ENCODE peak calls at places on chromosomes 3 and 15, in six cellular contexts. U is astrocyte, V is body of pancreas, H is pancreas, G is ovary, L is transverse colon. I is an unnamed sample.

GRCh38 chr3:116188231-116188785 is 257.0 kb downstream of the LSAMP start:
- DNase-seq in G (no peak), V (no peak), U (peak), L (no peak), H (no peak), I (no peak)

GRCh38 chr3:39541917-39542329 is 74.4 kb downstream of the MOBP start:
- DNase-seq in U (peak), V (no peak), H (no peak), G (no peak), L (no peak), I (no peak)

GRCh38 chr3:41307065-41307464 is 107.8 kb downstream of the CTNNB1 start:
- DNase-seq in L (no peak), H (no peak), G (no peak), V (no peak), U (no peak), I (no peak)

GRCh38 chr3:45595364-45596154 is 1.0 kb downstream of the LIMD1 start:
- DNase-seq in L (peak), U (no peak), H (peak), G (no peak), V (no peak), I (peak)

GRCh38 chr15:40941528-40942336 is 11.5 kb upstream of the CHAC1 start:
- DNase-seq in U (peak), H (peak), V (peak), L (peak), G (peak), I (peak)

GRCh38 chr3:31378226-31378625 is 154.5 kb upstream of the STT3B start:
- DNase-seq in G (no peak), L (no peak), U (no peak), V (no peak), H (no peak), I (no peak)

GRCh38 chr3:53170325-53171108 is 9.5 kb downstream of the PRKCD start:
- DNase-seq in G (no peak), H (no peak), U (no peak), V (no peak), L (peak), I (peak)

GRCh38 chr3:188164248-188164687 is 10.3 kb downstream of the LPP start:
- DNase-seq in U (no peak), G (no peak), H (peak), L (peak), V (no peak), I (no peak)

GRCh38 chr3:178088930-178089329 is 447.3 kb upstream of the KCNMB2 start:
- DNase-seq in G (no peak), V (no peak), H (no peak), L (no peak), U (no peak), I (no peak)

GRCh38 chr3:51706788-51707731 is at the start of gene GRM2:
- DNase-seq in V (peak), H (peak), L (peak), G (peak), U (peak), I (peak)

GRCh38 chr3:50345586-50345985 is at the start of gene ZMYND10:
- DNase-seq in G (no peak), H (no peak), U (no peak), V (peak), L (peak), I (peak)

GRCh38 chr3:37892917-37893595 is 31.4 kb downstream of the CTDSPL start:
- DNase-seq in V (peak), U (no peak), G (no peak), L (no peak), H (no peak), I (peak)

GRCh38 chr3:128864351-128864811 is 15.0 kb upstream of the ACAD9 start:
- DNase-seq in H (no peak), U (no peak), V (no peak), G (no peak), L (no peak), I (no peak)

GRCh38 chr3:99499235-99499798 is 139.1 kb upstream of the COL8A1 start:
- DNase-seq in L (no peak), G (peak), V (no peak), U (peak), H (no peak), I (no peak)

GRCh38 chr15:21270474-21270873 is 169.8 kb downstream of the POTEB3 start:
- DNase-seq in V (no peak), G (no peak), H (no peak), U (no peak), L (no peak), I (no peak)

GRCh38 chr3:126983653-126984390 is 907 bp downstream of the PLXNA1 start:
- DNase-seq in U (no peak), G (peak), L (peak), H (peak), V (peak), I (peak)

GRCh38 chr15:40793216-40793989 is 13.5 kb upstream of the ZFYVE19 start:
- DNase-seq in V (peak), L (peak), G (peak), U (peak), H (peak), I (peak)

GRCh38 chr3:186523022-186523421 is 21.2 kb downstream of the CRYGS start:
- DNase-seq in V (no peak), G (no peak), U (no peak), H (no peak), L (no peak), I (no peak)

GRCh38 chr15:40061212-40061901 is 22.4 kb upstream of the SRP14 start:
- DNase-seq in V (no peak), L (no peak), G (no peak), H (no peak), U (no peak), I (peak)

GRCh38 chr3:196711838-196712513 is at the start of the genes CEP19 and PIGX:
- DNase-seq in H (peak), U (peak), L (peak), G (peak), V (peak), I (peak)

GRCh38 chr3:179668429-179668828 is 15.6 kb downstream of the USP13 start:
- DNase-seq in V (no peak), L (no peak), G (no peak), U (no peak), H (no peak), I (no peak)
- H3K4me3 ChIP-seq in V (no peak), L (no peak), G (no peak), U (no peak), H (no peak), I (no peak)

GRCh38 chr3:114478806-114479205 is 185.0 kb downstream of the TIGIT start:
- DNase-seq in U (no peak), V (no peak), G (no peak), H (no peak), L (no peak), I (no peak)

GRCh38 chr3:114481113-114481512 is 187.3 kb downstream of the TIGIT start:
- DNase-seq in G (no peak), L (no peak), U (no peak), H (no peak), V (no peak), I (no peak)

GRCh38 chr3:114484895-114485294 is 191.1 kb downstream of the TIGIT start:
- DNase-seq in G (no peak), U (no peak), H (no peak), L (no peak), V (no peak), I (no peak)

GRCh38 chr3:114480442-114480841 is 186.6 kb downstream of the TIGIT start:
- DNase-seq in U (no peak), G (no peak), L (no peak), H (no peak), V (no peak), I (no peak)
- H3K4me3 ChIP-seq in U (no peak), G (no peak), L (no peak), H (no peak), V (no peak), I (no peak)

DNA sequence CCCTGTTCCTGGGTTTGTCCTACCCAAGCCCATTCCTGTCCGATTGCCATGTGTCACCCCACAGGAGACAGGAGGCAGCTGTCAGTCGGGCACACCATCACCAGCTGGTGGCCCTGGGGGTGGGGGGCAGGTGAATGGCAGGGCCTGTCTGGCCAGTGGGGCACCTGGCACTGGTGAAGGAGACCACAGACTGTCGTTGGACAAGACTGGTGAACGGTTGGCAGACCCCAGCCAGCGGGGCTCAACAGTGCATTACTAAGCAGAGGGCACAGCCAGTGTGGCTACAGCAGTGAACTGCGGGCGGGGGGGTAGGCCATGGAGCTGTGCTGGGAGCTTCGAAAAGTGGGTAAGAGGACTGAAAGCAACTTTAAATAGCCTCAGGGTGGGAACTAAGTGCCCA is 2.1 kb downstream of the SEMA7A start:
- DNase-seq in L (no peak), V (no peak), H (no peak), G (no peak), U (no peak), I (peak)
- H3K4me3 ChIP-seq in L (no peak), V (no peak), H (no peak), G (no peak), U (peak), I (peak)

GRCh38 chr15:38559131-38559530 is 5.5 kb downstream of the RASGRP1 start:
- DNase-seq in G (no peak), H (no peak), V (no peak), U (no peak), L (no peak), I (no peak)

GRCh38 chr15:38558714-38559059 is 5.9 kb downstream of the RASGRP1 start:
- DNase-seq in L (no peak), H (no peak), V (no peak), G (no peak), U (no peak), I (no peak)

GRCh38 chr15:38559908-38560307 is 4.7 kb downstream of the RASGRP1 start:
- DNase-seq in U (no peak), V (no peak), G (no peak), L (no peak), H (no peak), I (no peak)

GRCh38 chr15:38562278-38562677 is 2.3 kb downstream of the RASGRP1 start:
- DNase-seq in V (no peak), H (no peak), G (no peak), L (no peak), U (no peak), I (no peak)

GRCh38 chr15:38560456-38560926 is 4.1 kb downstream of the RASGRP1 start:
- DNase-seq in H (no peak), V (no peak), U (no peak), L (no peak), G (no peak), I (no peak)
- H3K4me3 ChIP-seq in H (no peak), V (no peak), U (no peak), L (no peak), G (no peak), I (no peak)

GRCh38 chr15:96343529-96344072 is 13.1 kb downstream of the NR2F2 start:
- DNase-seq in V (no peak), L (no peak), G (no peak), U (no peak), H (no peak), I (peak)
- H3K4me3 ChIP-seq in V (no peak), L (no peak), G (peak), U (peak), H (peak), I (no peak)

DNA sequence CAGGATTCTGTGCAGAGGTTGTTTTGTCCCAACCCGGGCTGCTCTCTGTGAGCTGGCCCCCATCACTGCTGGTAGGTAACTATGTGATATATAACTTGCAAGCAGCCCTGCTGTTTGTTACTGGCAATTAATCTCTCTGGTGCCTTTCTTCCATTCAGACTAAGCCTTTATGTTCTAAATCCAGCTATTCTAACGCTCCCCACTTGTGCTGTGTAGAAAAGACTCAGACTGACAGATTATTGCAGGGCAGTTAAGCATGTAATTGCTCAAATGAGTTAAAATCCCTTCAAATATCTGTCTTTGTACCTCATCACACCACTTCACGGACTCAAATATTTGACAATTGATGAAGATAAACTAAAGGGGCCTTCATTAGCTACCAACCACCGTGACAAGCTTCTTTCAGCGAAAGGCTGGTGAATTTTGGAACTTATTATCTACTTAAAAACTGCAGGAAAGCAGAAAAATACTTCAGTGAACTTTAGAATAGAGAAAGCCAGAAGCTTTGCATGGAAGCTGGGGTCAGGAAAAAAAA is 416.2 kb downstream of the NR2F2 start:
- DNase-seq in L (no peak), G (no peak), H (no peak), U (no peak), V (no peak), I (no peak)
- H3K4me3 ChIP-seq in L (no peak), G (no peak), H (no peak), U (no peak), V (no peak), I (no peak)

I was measured in Peyer's patch.